ENCODE peak calls at places on chromosomes 2 and 18, in five cellular contexts. One of them, this sample, is unnamed. For H3K4me1, the result is how much of the 10 kb centered on the place peaks cover.

GRCh38 chr18:70454705-70455322 is 166.0 kb downstream of the SOCS6 start:
- DNase-seq in colonic mucosa: peak
- DNase-seq in tibial nerve: peak
- DNase-seq in PC-3: peak
- DNase-seq in left ventricle myocardium inferior: no peak
- DNase-seq in this sample: no peak

GRCh38 chr2:119486196-119486827 is 38.0 kb downstream of the SCTR start:
- DNase-seq in colonic mucosa: no peak
- DNase-seq in PC-3: no peak
- DNase-seq in tibial nerve: no peak
- DNase-seq in left ventricle myocardium inferior: no peak
- DNase-seq in this sample: no peak

GRCh38 chr18:60875957-60876507 is 457.2 kb upstream of the CDH20 start:
- DNase-seq in left ventricle myocardium inferior: no peak
- DNase-seq in tibial nerve: no peak
- DNase-seq in colonic mucosa: no peak
- DNase-seq in PC-3: no peak
- DNase-seq in this sample: no peak

GRCh38 chr2:15964936-15965563 is 24.7 kb downstream of the MYCN start:
- DNase-seq in left ventricle myocardium inferior: no peak
- DNase-seq in PC-3: no peak
- DNase-seq in colonic mucosa: no peak
- DNase-seq in tibial nerve: no peak
- DNase-seq in this sample: no peak

GRCh38 chr2:94956797-94957391 is 68.6 kb upstream of the MAL start:
- DNase-seq in PC-3: peak
- DNase-seq in tibial nerve: peak
- DNase-seq in left ventricle myocardium inferior: no peak
- DNase-seq in colonic mucosa: peak
- DNase-seq in this sample: no peak

GRCh38 chr2:217872319-217872718 is 130.5 kb downstream of the TNS1 start:
- DNase-seq in colonic mucosa: no peak
- DNase-seq in tibial nerve: no peak
- DNase-seq in PC-3: no peak
- DNase-seq in left ventricle myocardium inferior: no peak
- DNase-seq in this sample: no peak

GRCh38 chr2:25851740-25852503 is 26.4 kb downstream of the ASXL2 start:
- DNase-seq in tibial nerve: peak
- DNase-seq in colonic mucosa: peak
- DNase-seq in PC-3: peak
- DNase-seq in left ventricle myocardium inferior: no peak
- DNase-seq in this sample: no peak

GRCh38 chr2:198444800-198445287 is 640.5 kb downstream of the PLCL1 start:
- DNase-seq in tibial nerve: no peak
- DNase-seq in PC-3: no peak
- DNase-seq in left ventricle myocardium inferior: no peak
- DNase-seq in colonic mucosa: no peak
- DNase-seq in this sample: no peak

GRCh38 chr2:10658041-10658913 is 31.5 kb downstream of the NOL10 start:
- DNase-seq in left ventricle myocardium inferior: no peak
- DNase-seq in PC-3: peak
- DNase-seq in tibial nerve: no peak
- DNase-seq in colonic mucosa: no peak
- DNase-seq in this sample: no peak

GRCh38 chr2:96112501-96113366 is 3.6 kb downstream of the ADRA2B start:
- DNase-seq in tibial nerve: no peak
- DNase-seq in left ventricle myocardium inferior: peak
- DNase-seq in colonic mucosa: no peak
- DNase-seq in PC-3: no peak
- DNase-seq in this sample: peak

GRCh38 chr2:32064713-32065112 is 1.4 kb downstream of the SPAST start:
- DNase-seq in colonic mucosa: no peak
- DNase-seq in left ventricle myocardium inferior: no peak
- DNase-seq in tibial nerve: no peak
- DNase-seq in PC-3: no peak
- DNase-seq in this sample: no peak

GRCh38 chr2:72148391-72148974 is 821 bp upstream of the CYP26B1 start:
- DNase-seq in PC-3: no peak
- DNase-seq in left ventricle myocardium inferior: peak
- DNase-seq in colonic mucosa: no peak
- DNase-seq in tibial nerve: peak
- DNase-seq in this sample: no peak

GRCh38 chr2:72150961-72151356 is 3.3 kb upstream of the CYP26B1 start:
- DNase-seq in left ventricle myocardium inferior: peak
- DNase-seq in tibial nerve: peak
- DNase-seq in PC-3: no peak
- DNase-seq in colonic mucosa: peak
- DNase-seq in this sample: no peak

GRCh38 chr2:72148975-72149555 is 1.4 kb upstream of the CYP26B1 start:
- DNase-seq in left ventricle myocardium inferior: peak
- DNase-seq in tibial nerve: no peak
- DNase-seq in colonic mucosa: peak
- DNase-seq in PC-3: peak
- DNase-seq in this sample: peak

GRCh38 chr2:72150157-72150960 is 2.7 kb upstream of the CYP26B1 start:
- DNase-seq in left ventricle myocardium inferior: peak
- DNase-seq in PC-3: peak
- DNase-seq in colonic mucosa: peak
- DNase-seq in tibial nerve: peak
- DNase-seq in this sample: no peak

GRCh38 chr2:72149556-72150156 is 2.0 kb upstream of the CYP26B1 start:
- DNase-seq in tibial nerve: peak
- DNase-seq in colonic mucosa: no peak
- DNase-seq in PC-3: no peak
- DNase-seq in left ventricle myocardium inferior: peak
- DNase-seq in this sample: no peak
- H3K4me3 ChIP-seq in tibial nerve: peak
- H3K4me3 ChIP-seq in colonic mucosa: peak
- H3K4me3 ChIP-seq in PC-3: peak
- H3K4me3 ChIP-seq in left ventricle myocardium inferior: peak
- H3K4me3 ChIP-seq in this sample: peak

GRCh38 chr2:17542471-17542870 is 2.0 kb downstream of the VSNL1 start:
- DNase-seq in left ventricle myocardium inferior: no peak
- DNase-seq in tibial nerve: no peak
- DNase-seq in PC-3: no peak
- DNase-seq in colonic mucosa: no peak
- DNase-seq in this sample: no peak
- H3K4me1 ChIP-seq in left ventricle myocardium inferior: under half
- H3K4me1 ChIP-seq in tibial nerve: under half
- H3K4me1 ChIP-seq in PC-3: under half
- H3K4me1 ChIP-seq in colonic mucosa: under half
- H3K4me1 ChIP-seq in this sample: under half

GRCh38 chr18:48769006-48769646 is 181.6 kb downstream of the SMAD7 start:
- DNase-seq in colonic mucosa: no peak
- DNase-seq in tibial nerve: no peak
- DNase-seq in left ventricle myocardium inferior: no peak
- DNase-seq in PC-3: no peak
- DNase-seq in this sample: no peak
- TF ChIP-seq CTCF in colonic mucosa: no peak
- TF ChIP-seq CTCF in tibial nerve: no peak
- TF ChIP-seq CTCF in left ventricle myocardium inferior: peak
- TF ChIP-seq CTCF in PC-3: peak
- TF ChIP-seq CTCF in this sample: no peak

DNA sequence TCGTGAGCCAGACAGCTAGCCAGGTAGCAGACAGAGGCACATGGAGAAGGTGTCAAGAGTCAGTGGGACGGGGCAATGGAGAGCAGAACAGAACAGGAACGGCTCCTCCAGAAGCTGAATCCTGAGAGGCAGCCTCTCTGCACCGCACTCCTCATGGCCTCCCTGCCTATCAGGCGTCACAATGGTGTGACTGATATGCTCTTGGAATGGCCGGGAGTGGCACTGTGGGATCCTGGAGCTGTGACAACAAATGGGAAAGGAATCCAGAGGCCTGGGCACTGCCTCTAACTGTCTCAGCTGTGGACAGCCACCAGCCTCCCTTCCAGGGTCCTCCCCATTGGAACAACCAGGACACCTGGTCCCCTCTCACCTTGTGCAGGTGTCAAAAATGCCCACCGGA is 89.1 kb upstream of the ID2 start:
- DNase-seq in tibial nerve: no peak
- DNase-seq in PC-3: peak
- DNase-seq in left ventricle myocardium inferior: no peak
- DNase-seq in colonic mucosa: no peak
- DNase-seq in this sample: no peak
- H3K4me3 ChIP-seq in tibial nerve: no peak
- H3K4me3 ChIP-seq in PC-3: no peak
- H3K4me3 ChIP-seq in left ventricle myocardium inferior: no peak
- H3K4me3 ChIP-seq in colonic mucosa: no peak
- H3K4me3 ChIP-seq in this sample: no peak

DNA sequence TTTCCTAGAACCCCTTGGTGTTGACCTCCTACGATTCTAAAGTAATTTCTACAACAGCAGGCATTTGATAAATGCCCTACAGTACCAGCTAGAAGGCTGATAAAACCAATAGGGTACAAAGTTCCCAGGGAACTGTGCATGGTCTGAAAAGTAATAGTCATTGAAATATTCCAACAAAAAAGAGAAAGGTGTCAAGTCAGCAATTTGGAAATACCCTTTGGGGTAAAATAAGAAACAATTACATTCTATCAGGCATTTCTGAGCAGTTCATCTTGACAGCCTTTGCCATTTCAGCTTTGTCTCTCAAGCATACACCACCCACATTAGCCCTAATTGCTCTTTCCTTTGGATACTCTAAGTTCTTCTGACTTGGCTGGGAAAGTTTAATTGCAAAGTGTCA is 542.9 kb upstream of the DDX18 start:
- DNase-seq in PC-3: no peak
- DNase-seq in colonic mucosa: no peak
- DNase-seq in left ventricle myocardium inferior: no peak
- DNase-seq in tibial nerve: no peak
- DNase-seq in this sample: no peak
- H3K4me1 ChIP-seq in PC-3: under half
- H3K4me1 ChIP-seq in colonic mucosa: under half
- H3K4me1 ChIP-seq in left ventricle myocardium inferior: under half
- H3K4me1 ChIP-seq in tibial nerve: under half
- H3K4me1 ChIP-seq in this sample: under half

GRCh38 chr2:227130636-227131035 is 33.4 kb downstream of the COL4A4 start:
- DNase-seq in PC-3: no peak
- DNase-seq in colonic mucosa: no peak
- DNase-seq in tibial nerve: no peak
- DNase-seq in left ventricle myocardium inferior: no peak
- DNase-seq in this sample: no peak

GRCh38 chr2:227127236-227127635 is 36.8 kb downstream of the COL4A4 start:
- DNase-seq in left ventricle myocardium inferior: no peak
- DNase-seq in tibial nerve: no peak
- DNase-seq in PC-3: no peak
- DNase-seq in colonic mucosa: no peak
- DNase-seq in this sample: no peak

GRCh38 chr2:227123697-227124096 is 40.3 kb downstream of the COL4A4 start:
- DNase-seq in PC-3: no peak
- DNase-seq in left ventricle myocardium inferior: no peak
- DNase-seq in colonic mucosa: no peak
- DNase-seq in tibial nerve: no peak
- DNase-seq in this sample: no peak

GRCh38 chr2:227125506-227125905 is 38.5 kb downstream of the COL4A4 start:
- DNase-seq in PC-3: peak
- DNase-seq in left ventricle myocardium inferior: no peak
- DNase-seq in tibial nerve: no peak
- DNase-seq in colonic mucosa: no peak
- DNase-seq in this sample: no peak
- TF ChIP-seq CTCF in PC-3: peak
- TF ChIP-seq CTCF in left ventricle myocardium inferior: no peak
- TF ChIP-seq CTCF in tibial nerve: no peak
- TF ChIP-seq CTCF in colonic mucosa: no peak
- TF ChIP-seq CTCF in this sample: no peak

GRCh38 chr2:191171291-191171690 is 20.5 kb upstream of the STAT4 start:
- DNase-seq in PC-3: no peak
- DNase-seq in tibial nerve: no peak
- DNase-seq in colonic mucosa: no peak
- DNase-seq in left ventricle myocardium inferior: no peak
- DNase-seq in this sample: no peak

GRCh38 chr2:191171708-191172355 is 21.0 kb upstream of the STAT4 start:
- DNase-seq in left ventricle myocardium inferior: no peak
- DNase-seq in PC-3: peak
- DNase-seq in colonic mucosa: no peak
- DNase-seq in tibial nerve: no peak
- DNase-seq in this sample: no peak

GRCh38 chr2:191169456-191170300 is 18.9 kb upstream of the STAT4 start:
- DNase-seq in left ventricle myocardium inferior: no peak
- DNase-seq in PC-3: peak
- DNase-seq in colonic mucosa: no peak
- DNase-seq in tibial nerve: no peak
- DNase-seq in this sample: no peak

GRCh38 chr2:191170773-191171172 is 20.0 kb upstream of the STAT4 start:
- DNase-seq in left ventricle myocardium inferior: no peak
- DNase-seq in PC-3: peak
- DNase-seq in tibial nerve: no peak
- DNase-seq in colonic mucosa: no peak
- DNase-seq in this sample: no peak

DNA sequence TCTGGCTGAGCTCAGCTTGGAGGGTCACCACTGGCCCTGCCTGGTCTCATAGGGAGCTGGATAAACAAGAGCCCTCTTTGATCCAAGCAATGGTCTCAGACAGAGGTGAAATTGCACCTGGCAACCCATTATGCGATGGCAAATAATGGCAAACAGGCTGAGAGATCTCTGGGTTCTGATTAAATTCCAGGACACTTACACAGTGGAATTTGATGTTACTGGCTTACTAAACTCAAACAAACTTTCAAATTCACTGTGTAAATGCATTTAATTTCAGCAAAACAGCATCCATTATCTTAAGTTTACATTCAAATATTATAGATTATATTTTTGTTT is 19.5 kb upstream of the STAT4 start:
- DNase-seq in PC-3: peak
- DNase-seq in colonic mucosa: no peak
- DNase-seq in left ventricle myocardium inferior: no peak
- DNase-seq in tibial nerve: no peak
- DNase-seq in this sample: no peak
- H3K4me3 ChIP-seq in PC-3: peak
- H3K4me3 ChIP-seq in colonic mucosa: no peak
- H3K4me3 ChIP-seq in left ventricle myocardium inferior: no peak
- H3K4me3 ChIP-seq in tibial nerve: no peak
- H3K4me3 ChIP-seq in this sample: no peak

DNA sequence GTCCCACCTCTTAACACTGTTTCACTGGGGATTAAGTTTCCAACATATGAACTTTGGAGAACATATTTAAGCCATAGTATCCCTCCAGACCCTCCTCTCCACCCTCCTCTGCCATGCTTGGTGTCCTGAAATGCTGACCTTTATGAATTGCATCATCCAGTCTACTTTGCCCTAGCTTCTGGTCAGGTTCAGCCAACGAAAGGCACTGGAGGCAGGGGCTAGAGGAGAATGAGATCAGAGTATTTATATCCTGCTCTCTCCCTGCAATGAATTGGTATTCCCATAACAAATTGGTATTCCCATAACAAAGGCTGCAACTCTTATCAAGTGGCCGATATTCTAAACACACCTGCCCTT is 25.7 kb upstream of the ST3GAL5 start:
- DNase-seq in left ventricle myocardium inferior: no peak
- DNase-seq in PC-3: no peak
- DNase-seq in tibial nerve: no peak
- DNase-seq in colonic mucosa: no peak
- DNase-seq in this sample: no peak
- H3K4me1 ChIP-seq in left ventricle myocardium inferior: under half
- H3K4me1 ChIP-seq in PC-3: under half
- H3K4me1 ChIP-seq in tibial nerve: under half
- H3K4me1 ChIP-seq in colonic mucosa: under half
- H3K4me1 ChIP-seq in this sample: under half

This sample was measured in left lung.